ENCODE peak calls at places on chromosomes 2 and 18, in four cellular contexts. V is K562, Q is GM12878, T is HepG2. L is an unnamed sample.

GRCh38 chr2:205726506-205726905 is 44.2 kb downstream of the NRP2 start:
- DNase-seq in T (peak; percentile 31), V (no peak), Q (no peak), L (no peak)

GRCh38 chr2:238170386-238171071 is 11.8 kb downstream of the ERFE start:
- DNase-seq in V (no peak), Q (no peak), T (no peak), L (no peak)

GRCh38 chr2:197181491-197181890 is 129.1 kb downstream of the ANKRD44 start:
- DNase-seq in V (no peak), Q (no peak), T (no peak), L (no peak)

GRCh38 chr2:53129851-53130250 is 637.8 kb upstream of the CHAC2 start:
- DNase-seq in Q (no peak), V (no peak), T (no peak), L (no peak)

GRCh38 chr2:4745596-4745995 is 946.6 kb upstream of the SOX11 start:
- DNase-seq in T (no peak), V (no peak), Q (no peak), L (no peak)

GRCh38 chr18:27954226-27954625 is 222.7 kb downstream of the CDH2 start:
- DNase-seq in T (no peak), Q (no peak), V (no peak), L (no peak)

GRCh38 chr2:132544045-132544630 is 125.9 kb downstream of the LYPD1 start:
- DNase-seq in Q (no peak), T (no peak), V (no peak), L (no peak)

GRCh38 chr2:242046184-242046826 is 176.8 kb downstream of the RTP5 start:
- DNase-seq in T (no peak), Q (no peak), V (no peak), L (peak; percentile 48)

GRCh38 chr2:152134488-152135280 is 35.8 kb upstream of the CACNB4 start:
- DNase-seq in Q (peak; percentile 28), V (peak; percentile 54), T (peak; percentile 42), L (no peak)

GRCh38 chr18:70423988-70424387 is 135.1 kb downstream of the SOCS6 start:
- DNase-seq in V (no peak), Q (no peak), T (no peak), L (no peak)

GRCh38 chr2:48356701-48357322 is 173.1 kb upstream of the STON1 start:
- DNase-seq in V (peak; percentile 30), T (no peak), Q (no peak), L (no peak)

GRCh38 chr2:119106301-119106897 is 52.2 kb downstream of the C1QL2 start:
- DNase-seq in Q (no peak), T (peak; percentile 35), V (peak; percentile 27), L (peak; percentile 81)

GRCh38 chr2:178279142-178279541 is 84.8 kb downstream of the OSBPL6 start:
- DNase-seq in Q (no peak), V (no peak), T (no peak), L (no peak)

GRCh38 chr2:101751875-101752619 is 54.5 kb downstream of the MAP4K4 start:
- DNase-seq in Q (peak; percentile 66), T (peak; percentile 69), V (peak; percentile 22), L (no peak)

GRCh38 chr2:64748147-64748546 is 94.4 kb upstream of the SERTAD2 start:
- DNase-seq in T (no peak), V (no peak), Q (no peak), L (no peak)

GRCh38 chr2:2655451-2655850 is 324.4 kb upstream of the MYT1L start:
- DNase-seq in Q (no peak), T (no peak), V (no peak), L (no peak)

GRCh38 chr2:219125225-219125885 is 35.3 kb downstream of the NHEJ1 start:
- DNase-seq in V (peak; percentile 73), T (peak; percentile 77), Q (no peak), L (no peak)

GRCh38 chr18:41939326-41939725 is 15.7 kb upstream of the PIK3C3 start:
- DNase-seq in V (no peak), T (no peak), Q (no peak), L (no peak)

GRCh38 chr2:20391951-20392699 is 41.5 kb upstream of the PUM2 start:
- DNase-seq in Q (no peak), V (peak; percentile 50), T (peak; percentile 32), L (no peak)

DNA sequence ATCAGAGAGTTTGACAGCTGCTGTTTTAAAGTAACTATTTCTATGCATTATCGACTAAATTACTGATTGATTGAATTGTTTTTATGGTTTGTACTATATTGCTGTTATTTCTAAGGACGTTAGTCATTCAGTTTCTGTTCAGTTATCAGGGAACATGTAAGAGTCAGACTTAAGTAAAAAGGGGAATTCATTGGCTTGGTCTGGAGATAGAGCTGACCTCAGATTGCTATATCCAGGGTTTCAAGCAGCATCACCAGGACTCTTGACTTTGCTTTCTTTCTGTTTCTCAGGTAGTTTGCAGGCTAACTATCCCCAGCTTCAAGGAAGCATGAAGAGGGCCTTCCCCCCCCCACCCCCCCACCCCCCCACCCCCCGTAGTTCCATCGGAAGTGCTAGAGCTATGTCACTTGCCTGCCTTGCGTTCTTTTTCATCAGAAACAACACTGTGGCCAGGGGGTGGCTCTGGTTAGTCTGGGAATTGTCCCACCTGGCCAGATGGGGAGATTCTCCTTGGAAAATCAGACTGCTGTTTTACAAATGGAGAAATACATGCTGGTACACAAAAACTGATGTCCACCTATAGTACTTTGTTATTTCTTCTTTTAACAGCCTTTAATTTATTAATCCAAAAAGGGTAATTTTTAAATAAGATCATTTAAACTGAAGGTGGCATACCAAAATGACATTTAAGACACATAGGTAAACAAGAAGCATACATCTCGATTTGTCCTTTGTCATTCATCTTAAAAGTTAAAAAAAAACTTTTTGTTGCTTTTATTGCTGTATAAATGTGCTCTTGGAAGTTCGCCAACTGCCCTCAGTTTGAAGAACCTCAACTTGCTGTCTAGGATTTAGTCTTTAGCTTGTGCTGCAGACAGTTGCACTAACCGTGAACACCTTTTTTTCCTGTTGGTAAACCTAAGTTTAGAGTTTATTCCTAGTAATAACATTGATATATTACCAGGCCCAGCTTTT is 9.4 kb downstream of the SMAD4 start:
- DNase-seq in V (peak; percentile 26), Q (no peak), T (no peak), L (peak; percentile 30)
- TF ChIP-seq CREM in V (no peak), Q (no peak), T (no peak), L (no peak)

GRCh38 chr2:47311764-47312503 is 91.0 kb upstream of the MSH2 start:
- DNase-seq in T (no peak), Q (no peak), V (no peak), L (no peak)

GRCh38 chr2:47309472-47309951 is 93.4 kb upstream of the MSH2 start:
- DNase-seq in V (no peak), Q (no peak), T (peak; percentile 74), L (no peak)

GRCh38 chr2:47312504-47312875 is 90.5 kb upstream of the MSH2 start:
- DNase-seq in Q (no peak), T (no peak), V (no peak), L (no peak)

GRCh38 chr2:47309952-47310800 is 92.8 kb upstream of the MSH2 start:
- DNase-seq in T (peak; percentile 96), Q (peak; percentile 100), V (peak; percentile 33), L (no peak)

DNA sequence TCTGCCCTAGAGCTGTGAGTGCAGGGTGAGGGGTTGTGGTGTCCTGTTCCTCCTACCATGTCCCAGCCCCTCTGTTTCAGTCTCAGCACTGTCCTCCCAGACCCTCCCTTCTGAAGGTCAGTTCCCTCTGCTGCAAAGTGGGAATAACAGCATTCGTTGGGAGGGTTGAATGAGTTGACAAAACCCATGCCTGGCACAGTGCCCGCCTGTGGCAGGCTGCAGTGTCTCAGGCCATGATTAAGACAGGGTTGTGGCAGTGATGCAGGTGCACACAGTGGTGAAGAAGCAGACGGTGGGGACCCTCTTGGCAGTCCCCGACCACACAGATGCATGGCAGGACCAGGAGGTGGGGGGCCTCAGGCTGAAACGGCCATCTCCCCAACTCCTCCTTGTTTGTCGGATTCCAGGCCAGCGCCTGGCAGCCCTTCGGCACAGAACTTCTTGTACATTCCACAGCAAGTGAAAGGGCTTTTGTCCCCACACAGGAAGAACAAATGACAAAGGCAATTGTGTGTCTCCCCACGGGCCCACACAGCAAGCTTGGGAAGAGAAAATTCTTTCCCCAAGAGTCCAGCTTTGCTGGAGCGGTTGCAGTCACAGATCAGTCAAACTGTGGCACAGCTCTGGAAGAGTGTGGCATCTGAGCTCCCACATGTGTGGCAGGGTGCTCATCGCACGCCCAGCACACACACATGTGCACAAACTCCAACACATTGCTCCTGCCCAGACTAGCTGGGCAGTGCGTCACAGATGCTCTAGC is 92.0 kb upstream of the MSH2 start:
- DNase-seq in T (peak; percentile 73), V (no peak), Q (no peak), L (no peak)
- TF ChIP-seq CBFB in T (no peak), V (no peak), Q (no peak), L (no peak)

GRCh38 chr2:67503066-67503795 is 106.1 kb downstream of the ETAA1 start:
- DNase-seq in Q (no peak), T (no peak), V (no peak), L (no peak)
- TF ChIP-seq NR2C2 in Q (no peak), T (no peak), V (no peak), L (no peak)

DNA sequence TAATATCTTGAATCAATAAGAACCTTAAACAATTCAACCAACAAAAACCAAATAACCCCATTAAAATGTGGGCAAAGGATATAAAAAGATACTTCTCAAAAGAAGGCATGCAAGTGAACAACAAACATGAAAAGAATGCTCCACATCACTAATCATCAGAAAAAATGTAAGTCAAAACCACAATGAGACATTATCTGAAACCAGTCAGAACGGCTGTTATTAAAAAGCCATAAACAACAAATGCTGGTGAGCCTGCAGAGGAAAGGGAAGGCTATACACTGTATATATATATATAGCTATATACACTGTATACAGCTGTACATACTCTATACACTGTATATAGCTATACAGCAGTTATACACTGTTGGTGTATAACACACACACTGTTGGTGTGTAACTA is 47.8 kb upstream of the GALNT13 start:
- DNase-seq in V (no peak), T (no peak), Q (no peak), L (no peak)
- TF ChIP-seq CREM in V (no peak), T (no peak), Q (no peak), L (no peak)

GRCh38 chr2:42493885-42494433 is at the start of gene KCNG3:
- DNase-seq in Q (no peak), V (peak; percentile 47), T (peak; percentile 58), L (peak; percentile 83)
- TF ChIP-seq CBFB in Q (no peak), V (no peak), T (peak; percentile 31), L (peak; percentile 42)